ENCODE peak calls at places on chromosomes 7 and 10, in five cellular contexts. One of them, this sample, is unnamed.

GRCh38 chr10:78889536-78890063 is 179.2 kb upstream of the ZMIZ1 start:
- DNase-seq in RWPE1: no peak
- DNase-seq in RCC 7860: no peak
- DNase-seq in stimulated activated CD4-positive, alpha-beta T cell treated with anti-CD3 and anti-CD28 coated beads, Interleukin-4, amount 100 ng/mL, for 1 hour: no peak
- DNase-seq in lung: no peak
- DNase-seq in this sample: no peak

GRCh38 chr10:135601-136464 is 578 bp downstream of the ZMYND11 start:
- DNase-seq in lung: peak; percentile 65
- DNase-seq in RCC 7860: peak; percentile 34
- DNase-seq in stimulated activated CD4-positive, alpha-beta T cell treated with anti-CD3 and anti-CD28 coated beads, Interleukin-4, amount 100 ng/mL, for 1 hour: peak; percentile 68
- DNase-seq in RWPE1: peak; percentile 36
- DNase-seq in this sample: no peak

GRCh38 chr7:37100735-37101331 is 347.8 kb downstream of the ELMO1 start:
- DNase-seq in stimulated activated CD4-positive, alpha-beta T cell treated with anti-CD3 and anti-CD28 coated beads, Interleukin-4, amount 100 ng/mL, for 1 hour: no peak
- DNase-seq in RCC 7860: no peak
- DNase-seq in RWPE1: no peak
- DNase-seq in lung: no peak
- DNase-seq in this sample: no peak

GRCh38 chr7:144384555-144385245 is 18.8 kb downstream of the NOBOX start:
- DNase-seq in stimulated activated CD4-positive, alpha-beta T cell treated with anti-CD3 and anti-CD28 coated beads, Interleukin-4, amount 100 ng/mL, for 1 hour: peak; percentile 42
- DNase-seq in RCC 7860: peak; percentile 91
- DNase-seq in lung: no peak
- DNase-seq in RWPE1: peak; percentile 56
- DNase-seq in this sample: peak; percentile 50

GRCh38 chr7:128455556-128456254 is at the start of gene HILPDA:
- DNase-seq in lung: peak; percentile 93
- DNase-seq in RCC 7860: peak; percentile 99
- DNase-seq in RWPE1: peak; percentile 92
- DNase-seq in stimulated activated CD4-positive, alpha-beta T cell treated with anti-CD3 and anti-CD28 coated beads, Interleukin-4, amount 100 ng/mL, for 1 hour: peak; percentile 95
- DNase-seq in this sample: peak; percentile 86

GRCh38 chr7:128783143-128783799 is 7.7 kb upstream of the OPN1SW start:
- DNase-seq in RWPE1: no peak
- DNase-seq in stimulated activated CD4-positive, alpha-beta T cell treated with anti-CD3 and anti-CD28 coated beads, Interleukin-4, amount 100 ng/mL, for 1 hour: no peak
- DNase-seq in RCC 7860: peak; percentile 71
- DNase-seq in lung: no peak
- DNase-seq in this sample: peak; percentile 21

GRCh38 chr10:21572578-21572977 is 38.5 kb downstream of the MLLT10 start:
- DNase-seq in RCC 7860: no peak
- DNase-seq in stimulated activated CD4-positive, alpha-beta T cell treated with anti-CD3 and anti-CD28 coated beads, Interleukin-4, amount 100 ng/mL, for 1 hour: no peak
- DNase-seq in RWPE1: no peak
- DNase-seq in lung: no peak
- DNase-seq in this sample: no peak

GRCh38 chr7:55396386-55396785 is 31.2 kb downstream of the LANCL2 start:
- DNase-seq in RWPE1: no peak
- DNase-seq in stimulated activated CD4-positive, alpha-beta T cell treated with anti-CD3 and anti-CD28 coated beads, Interleukin-4, amount 100 ng/mL, for 1 hour: no peak
- DNase-seq in RCC 7860: no peak
- DNase-seq in lung: no peak
- DNase-seq in this sample: no peak

GRCh38 chr10:30000802-30001571 is 58.4 kb downstream of the JCAD start:
- DNase-seq in RCC 7860: peak; percentile 64
- DNase-seq in RWPE1: no peak
- DNase-seq in stimulated activated CD4-positive, alpha-beta T cell treated with anti-CD3 and anti-CD28 coated beads, Interleukin-4, amount 100 ng/mL, for 1 hour: no peak
- DNase-seq in lung: peak; percentile 53
- DNase-seq in this sample: no peak

This sample was measured in SW480.